ENCODE peak calls at places on chromosome 15, in four cellular contexts. One of them, this sample, is unnamed.
A peak's percentile ranks its signal among the peaks of the same experiment; 100 is the strongest.

GRCh38 chr15:79849789-79850188 is 47.0 kb downstream of the MTHFS start:
- DNase-seq in endothelial cell: peak; percentile 58
- DNase-seq in mammary epithelial cell: no peak
- DNase-seq in left lung: no peak
- DNase-seq in this sample: no peak

GRCh38 chr15:56693761-56694160 is 39.5 kb downstream of the ZNF280D start:
- DNase-seq in endothelial cell: no peak
- DNase-seq in mammary epithelial cell: no peak
- DNase-seq in left lung: no peak
- DNase-seq in this sample: no peak

GRCh38 chr15:31476411-31476810 is 149.8 kb downstream of the KLF13 start:
- DNase-seq in endothelial cell: no peak
- DNase-seq in mammary epithelial cell: no peak
- DNase-seq in left lung: no peak
- DNase-seq in this sample: no peak

GRCh38 chr15:64044315-64045105 is 1.8 kb downstream of the DAPK2 start:
- DNase-seq in endothelial cell: no peak
- DNase-seq in mammary epithelial cell: no peak
- DNase-seq in left lung: no peak
- DNase-seq in this sample: no peak

GRCh38 chr15:26867199-26868007 is 541 bp downstream of the GABRA5 start:
- DNase-seq in endothelial cell: peak; percentile 22
- DNase-seq in mammary epithelial cell: no peak
- DNase-seq in left lung: peak; percentile 64
- DNase-seq in this sample: no peak

GRCh38 chr15:53789654-53790053 is 30.2 kb upstream of the WDR72 start:
- DNase-seq in endothelial cell: no peak
- DNase-seq in mammary epithelial cell: no peak
- DNase-seq in left lung: no peak
- DNase-seq in this sample: no peak

GRCh38 chr15:82021021-82021420 is 24.8 kb downstream of the MEX3B start:
- DNase-seq in endothelial cell: no peak
- DNase-seq in mammary epithelial cell: peak; percentile 24
- DNase-seq in left lung: no peak
- DNase-seq in this sample: no peak

GRCh38 chr15:64586259-64586658 is 125.9 kb downstream of the ZNF609 start:
- DNase-seq in endothelial cell: no peak
- DNase-seq in mammary epithelial cell: no peak
- DNase-seq in left lung: no peak
- DNase-seq in this sample: no peak

GRCh38 chr15:57861039-57861638 is 154.6 kb downstream of the POLR2M start:
- DNase-seq in endothelial cell: peak; percentile 50
- DNase-seq in mammary epithelial cell: peak; percentile 61
- DNase-seq in left lung: no peak
- DNase-seq in this sample: peak; percentile 36

GRCh38 chr15:96340611-96341464 is 10.3 kb downstream of the NR2F2 start:
- DNase-seq in endothelial cell: peak; percentile 48
- DNase-seq in mammary epithelial cell: no peak
- DNase-seq in left lung: no peak
- DNase-seq in this sample: no peak

GRCh38 chr15:81118361-81118760 is 15.7 kb upstream of the CFAP161 start:
- DNase-seq in endothelial cell: no peak
- DNase-seq in mammary epithelial cell: no peak
- DNase-seq in left lung: peak; percentile 77
- DNase-seq in this sample: no peak

GRCh38 chr15:60804986-60805949 is 326.3 kb upstream of the ICE2 start:
- DNase-seq in endothelial cell: peak; percentile 10
- DNase-seq in mammary epithelial cell: peak; percentile 16
- DNase-seq in left lung: no peak
- DNase-seq in this sample: peak; percentile 2

GRCh38 chr15:37888356-37888755 is 46.1 kb upstream of the TMCO5A start:
- DNase-seq in endothelial cell: no peak
- DNase-seq in mammary epithelial cell: no peak
- DNase-seq in left lung: no peak
- DNase-seq in this sample: no peak

GRCh38 chr15:72964135-72964534 is 88.1 kb upstream of the NEO1 start:
- DNase-seq in endothelial cell: no peak
- DNase-seq in mammary epithelial cell: no peak
- DNase-seq in left lung: no peak
- DNase-seq in this sample: no peak